ENCODE peak calls at places on chromosomes 12 and 14, in six cellular contexts. M is mucosa of descending colon, S is cardiac fibroblast, G is stomach, O is body of pancreas, V is Peyer's patch. B is an unnamed sample.

GRCh38 chr14:92922883-92923743 is at the start of gene CHGA:
- DNase-seq in M (peak; percentile 65), S (peak; percentile 54), G (peak; percentile 44), O (peak; percentile 68), V (no peak), B (no peak)

GRCh38 chr14:77339407-77339806 is 18.6 kb downstream of the GSTZ1 start:
- DNase-seq in M (no peak), S (peak; percentile 21), G (no peak), O (no peak), V (no peak), B (peak; percentile 34)

GRCh38 chr12:125776212-125776611 is 711.0 kb downstream of the AACS start:
- DNase-seq in M (no peak), S (no peak), G (no peak), O (no peak), V (no peak), B (no peak)

GRCh38 chr14:90758959-90759358 is 57.3 kb downstream of the TTC7B start:
- DNase-seq in M (peak; percentile 45), S (peak; percentile 46), G (peak; percentile 38), O (peak; percentile 30), V (no peak), B (no peak)

GRCh38 chr12:67320614-67321305 is 51.6 kb downstream of the CAND1 start:
- DNase-seq in M (no peak), S (peak; percentile 6), G (no peak), O (no peak), V (no peak), B (no peak)

GRCh38 chr12:91349451-91349850 is 166.8 kb upstream of the DCN start:
- DNase-seq in M (no peak), S (peak; percentile 59), G (no peak), O (no peak), V (no peak), B (no peak)

GRCh38 chr12:56932867-56933266 is 1.3 kb downstream of the SDR9C7 start:
- DNase-seq in M (peak; percentile 14), S (no peak), G (no peak), O (no peak), V (no peak), B (no peak)

GRCh38 chr14:99120147-99121026 is 151.6 kb downstream of the BCL11B start:
- DNase-seq in M (no peak), S (no peak), G (peak; percentile 8), O (no peak), V (no peak), B (no peak)

GRCh38 chr12:123389560-123390351 is 5.8 kb downstream of the KMT5A start:
- DNase-seq in M (peak; percentile 76), S (peak; percentile 22), G (peak; percentile 67), O (peak; percentile 58), V (peak; percentile 46), B (no peak)

GRCh38 chr14:23167006-23167847 is 16.2 kb downstream of the SLC7A8 start:
- DNase-seq in M (no peak), S (no peak), G (no peak), O (no peak), V (no peak), B (no peak)

DNA sequence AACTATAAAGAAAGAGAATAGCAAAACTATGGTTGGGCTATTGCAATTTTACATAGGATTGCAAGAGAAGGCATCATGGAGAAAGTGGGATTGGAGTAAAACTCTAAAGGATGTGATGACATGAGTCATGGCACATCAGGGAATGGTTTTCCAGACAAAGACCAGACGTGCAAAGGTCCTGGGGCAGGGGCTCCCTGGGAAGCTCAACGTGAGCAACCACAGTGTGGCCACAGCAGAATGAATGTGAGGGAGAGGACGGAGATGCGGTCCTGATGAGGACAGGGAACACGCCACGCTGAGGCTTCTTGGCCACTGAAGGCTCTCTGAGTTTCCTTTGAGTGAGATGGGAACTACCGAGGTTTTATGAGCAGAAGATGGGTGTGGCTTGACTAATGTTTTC is 38.2 kb downstream of the FZD10 start:
- DNase-seq in M (no peak), S (no peak), G (peak; percentile 8), O (no peak), V (no peak), B (no peak)
- TF ChIP-seq CTCF in M (no peak), S (no peak), G (no peak), O (no peak), V (no peak), B (no peak)

DNA sequence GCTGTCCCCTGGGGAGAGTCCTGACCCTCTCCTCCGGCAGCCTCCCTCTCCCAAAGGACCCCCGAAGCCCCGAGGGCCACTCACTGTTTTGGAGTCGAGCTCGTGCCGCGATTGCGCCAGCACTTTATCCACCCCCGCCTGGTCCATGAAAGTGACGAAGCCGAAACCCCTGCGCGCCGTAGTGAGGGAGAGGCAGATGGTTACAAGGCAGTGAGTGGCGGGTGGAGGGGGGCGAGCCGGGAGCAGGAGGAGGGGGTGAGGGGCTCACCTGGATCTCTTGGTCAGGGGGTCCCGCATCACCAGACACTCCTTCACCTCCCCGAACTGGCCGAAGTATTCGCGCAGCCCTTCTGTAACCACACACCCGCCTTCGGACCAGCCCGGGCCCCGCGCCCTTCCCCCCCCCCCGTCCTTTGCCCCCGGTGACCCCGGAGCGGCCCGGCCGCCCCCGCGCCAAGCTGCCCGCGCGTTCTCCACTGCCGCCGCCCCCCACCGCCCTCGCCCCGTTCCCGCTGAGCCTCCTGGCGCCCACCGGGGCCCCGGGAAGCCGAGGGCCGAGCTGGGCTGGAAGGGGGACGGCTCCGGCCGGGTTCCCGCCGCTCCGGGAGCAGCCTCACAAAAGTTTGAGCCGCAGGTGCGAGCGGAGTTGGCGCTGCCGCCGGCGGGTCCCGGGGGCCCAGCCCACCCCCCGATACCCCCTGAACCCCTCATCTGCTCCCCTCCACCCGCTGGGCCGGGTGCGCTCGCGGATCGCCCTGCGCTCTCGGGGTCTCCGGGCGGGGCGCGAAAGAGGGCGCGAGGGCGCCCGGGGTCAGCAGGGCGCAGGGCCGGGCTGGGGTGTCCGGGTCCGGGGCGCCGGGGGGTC is 808 bp downstream of the MSI1 start:
- DNase-seq in M (no peak), S (no peak), G (no peak), O (no peak), V (no peak), B (no peak)
- H3K4me3 ChIP-seq in M (peak overlapping the region; percentile 24), S (no peak overlapping the region), G (peak overlapping the region; percentile 73), O (peak overlapping the region; percentile 12), V (peak overlapping the region; percentile 60), B (no peak overlapping the region)

DNA sequence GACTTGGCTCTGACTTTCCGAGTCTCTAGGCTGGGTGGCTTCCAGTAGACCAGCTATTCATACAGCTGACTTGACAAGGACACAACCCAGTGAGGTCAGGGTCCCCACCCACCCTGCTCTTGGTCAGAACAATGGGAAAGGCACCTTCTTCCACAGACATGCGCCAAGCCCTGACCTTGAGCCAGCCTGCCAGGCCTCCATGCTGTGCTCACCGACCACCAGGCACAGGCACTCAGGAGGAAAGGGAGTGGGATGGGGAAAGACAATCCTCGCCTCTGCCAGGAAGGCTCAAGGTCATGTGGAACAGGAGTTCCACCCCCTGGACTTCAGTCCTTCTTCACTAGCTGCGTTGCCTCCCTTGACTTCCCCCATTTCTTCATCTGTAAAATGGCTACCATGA is 31.4 kb downstream of the GALNT16 start:
- DNase-seq in M (no peak), S (no peak), G (no peak), O (no peak), V (no peak), B (no peak)
- TF ChIP-seq CTCF in M (no peak), S (no peak), G (no peak), O (no peak), V (no peak), B (no peak)

GRCh38 chr14:102590667-102591099 is 1.8 kb upstream of the RCOR1 start:
- DNase-seq in M (peak; percentile 21), S (peak; percentile 70), G (peak; percentile 45), O (peak; percentile 45), V (no peak), B (no peak)

GRCh38 chr14:102591372-102591943 is 991 bp upstream of the RCOR1 start:
- DNase-seq in M (peak; percentile 54), S (peak; percentile 48), G (peak; percentile 28), O (peak; percentile 36), V (peak; percentile 55), B (no peak)

GRCh38 chr14:102588821-102589220 is 3.6 kb upstream of the RCOR1 start:
- DNase-seq in M (no peak), S (no peak), G (no peak), O (no peak), V (no peak), B (no peak)

GRCh38 chr14:102591944-102592772 is at the start of gene RCOR1:
- DNase-seq in M (peak; percentile 99), S (peak; percentile 99), G (peak; percentile 98), O (peak; percentile 99), V (peak; percentile 98), B (peak; percentile 96)

DNA sequence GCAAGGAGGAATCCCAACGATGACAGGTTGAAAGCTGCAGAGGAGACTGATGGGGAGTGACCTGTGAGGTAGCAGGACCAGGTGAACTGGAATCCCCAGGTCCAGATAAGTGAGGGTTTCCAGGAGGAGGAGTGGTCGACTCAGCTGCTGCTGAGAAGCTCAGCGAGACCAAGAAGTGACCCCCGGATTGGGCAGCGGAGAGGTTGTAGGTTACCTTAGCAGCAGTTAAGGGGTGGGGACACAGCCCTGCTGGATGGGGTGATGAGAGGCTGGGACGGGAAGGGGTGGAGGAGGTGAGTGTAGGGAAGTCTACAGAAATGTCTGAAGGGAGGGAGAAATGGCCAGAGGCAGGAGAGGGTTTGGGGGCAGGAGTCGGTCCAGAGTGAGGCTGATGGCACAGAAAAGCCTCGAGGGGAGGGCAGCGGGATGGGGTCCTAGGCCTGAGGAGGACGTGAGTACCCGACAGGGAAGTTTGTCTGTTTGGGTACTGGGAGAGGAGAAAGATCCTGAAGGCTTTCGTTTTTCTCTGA is 2.6 kb upstream of the RCOR1 start:
- DNase-seq in M (no peak), S (no peak), G (no peak), O (no peak), V (no peak), B (no peak)
- H3K4me3 ChIP-seq in M (no peak overlapping the region), S (no peak overlapping the region), G (no peak overlapping the region), O (no peak overlapping the region), V (no peak overlapping the region), B (no peak overlapping the region)

DNA sequence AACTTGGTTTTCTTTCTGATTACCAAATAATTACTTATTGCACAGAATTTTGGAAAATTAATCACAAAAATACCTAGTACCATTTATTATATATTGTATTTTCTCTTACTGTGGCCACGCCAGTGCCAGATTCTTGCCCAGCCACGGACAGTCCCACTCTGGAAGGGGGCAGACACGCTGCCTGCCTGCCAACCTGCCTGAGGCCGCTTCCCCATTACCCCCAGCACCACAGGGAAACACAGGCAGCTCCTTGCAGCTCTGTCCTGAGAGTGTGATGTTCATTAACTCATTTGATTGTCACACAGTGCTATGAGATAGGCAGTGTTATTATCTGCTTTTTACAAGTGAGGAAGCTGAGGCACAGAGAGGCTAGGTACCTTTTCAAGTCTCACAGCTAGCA is 46.8 kb downstream of the CACNA1C start:
- DNase-seq in M (no peak), S (no peak), G (no peak), O (no peak), V (no peak), B (no peak)
- TF ChIP-seq CTCF in M (no peak), S (no peak), G (no peak), O (no peak), V (no peak), B (no peak)

DNA sequence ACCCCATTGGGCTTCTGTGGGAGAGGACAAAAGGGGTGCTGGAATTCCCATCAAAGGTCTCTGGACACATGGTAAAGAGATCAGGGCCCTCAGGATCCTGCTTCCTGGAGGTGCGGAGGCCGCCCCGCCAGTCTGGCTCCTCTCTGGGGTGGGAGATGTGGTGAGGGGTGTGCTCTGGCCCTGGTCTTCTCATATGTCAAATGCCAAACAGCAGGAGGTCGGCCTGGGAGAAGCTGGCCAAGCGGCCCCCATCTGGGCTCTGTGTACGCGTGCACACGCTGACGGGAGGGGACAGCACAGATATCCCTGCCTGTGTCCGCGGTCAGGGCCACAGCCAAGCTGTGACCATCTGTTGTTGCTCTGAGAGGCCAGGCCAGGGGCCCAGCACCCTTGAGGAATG is 14.1 kb downstream of the FIGNL2 start:
- DNase-seq in M (no peak), S (no peak), G (no peak), O (no peak), V (no peak), B (no peak)
- H3K4me3 ChIP-seq in M (no peak overlapping the region), S (no peak overlapping the region), G (no peak overlapping the region), O (no peak overlapping the region), V (no peak overlapping the region), B (no peak overlapping the region)